ENCODE peak calls at places on chromosomes 3 and 15, in six cellular contexts. B, I, W, X, F and V are unnamed samples.

GRCh38 chr3:150783334-150783733 is 20.4 kb upstream of the SIAH2 start:
- DNase-seq in B (no peak), I (no peak), W (no peak), X (no peak), F (no peak), V (no peak)

GRCh38 chr3:110550511-110550910 is 521.1 kb upstream of the NECTIN3 start:
- DNase-seq in B (no peak), I (no peak), W (no peak), X (no peak), F (no peak), V (no peak)

GRCh38 chr15:60408438-60409105 is 10.8 kb upstream of the ANXA2 start:
- DNase-seq in B (peak), I (peak), W (peak), X (peak), F (no peak), V (no peak)

GRCh38 chr3:162544246-162544645 is 1047.6 kb downstream of the OTOL1 start:
- DNase-seq in B (no peak), I (no peak), W (no peak), X (no peak), F (no peak), V (no peak)

GRCh38 chr3:68458646-68459045 is 473.7 kb downstream of the TAFA4 start:
- DNase-seq in B (no peak), I (no peak), W (peak), X (no peak), F (no peak), V (no peak)

GRCh38 chr3:133843634-133844033 is 38.0 kb downstream of the SRPRB start:
- DNase-seq in B (no peak), I (peak), W (peak), X (peak), F (no peak), V (no peak)

GRCh38 chr3:17025594-17026139 is 140.9 kb downstream of the PLCL2 start:
- DNase-seq in B (no peak), I (no peak), W (no peak), X (no peak), F (no peak), V (no peak)

GRCh38 chr15:89673162-89673506 is 6.0 kb downstream of the PLIN1 start:
- DNase-seq in B (peak), I (peak), W (peak), X (no peak), F (no peak), V (no peak)

GRCh38 chr15:33735637-33736247 is 232.6 kb upstream of the CHRM5 start:
- DNase-seq in B (no peak), I (peak), W (peak), X (peak), F (no peak), V (no peak)

GRCh38 chr3:12875857-12876451 is 34.6 kb upstream of the RPL32 start:
- DNase-seq in B (peak), I (no peak), W (peak), X (peak), F (no peak), V (no peak)

GRCh38 chr3:119695480-119695879 is 7.3 kb upstream of the CFAP91 start:
- DNase-seq in B (no peak), I (peak), W (no peak), X (peak), F (no peak), V (no peak)

GRCh38 chr3:159872374-159873109 is 116.1 kb upstream of the IL12A start:
- DNase-seq in B (no peak), I (peak), W (peak), X (peak), F (no peak), V (no peak)

GRCh38 chr3:126167550-126167949 is 12.8 kb downstream of the ALDH1L1 start:
- DNase-seq in B (no peak), I (no peak), W (no peak), X (no peak), F (no peak), V (no peak)

GRCh38 chr15:48332642-48333034 is 1.4 kb downstream of the DUT start:
- DNase-seq in B (no peak), I (no peak), W (no peak), X (no peak), F (no peak), V (no peak)

GRCh38 chr15:89670985-89671560 is 8.1 kb downstream of the PLIN1 start:
- DNase-seq in B (no peak), I (no peak), W (no peak), X (no peak), F (no peak), V (peak)

GRCh38 chr15:89196994-89197393 is 24.4 kb downstream of the RLBP1 start:
- DNase-seq in B (no peak), I (no peak), W (no peak), X (no peak), F (no peak), V (peak)

GRCh38 chr3:194189243-194189791 is 53.4 kb downstream of the HES1 start:
- DNase-seq in B (no peak), I (no peak), W (peak), X (no peak), F (no peak), V (no peak)

GRCh38 chr3:147945968-147946519 is 536.9 kb downstream of the ZIC1 start:
- DNase-seq in B (no peak), I (peak), W (peak), X (peak), F (peak), V (no peak)

GRCh38 chr3:181017690-181018089 is 28.2 kb upstream of the DNAJC19 start:
- DNase-seq in B (no peak), I (no peak), W (no peak), X (no peak), F (no peak), V (no peak)

GRCh38 chr3:70539908-70540307 is 227.5 kb upstream of the MDFIC2 start:
- DNase-seq in B (no peak), I (peak), W (no peak), X (no peak), F (no peak), V (no peak)

GRCh38 chr3:170485696-170486095 is 67.0 kb downstream of the CLDN11 start:
- DNase-seq in B (no peak), I (no peak), W (no peak), X (no peak), F (peak), V (no peak)

GRCh38 chr3:13750731-13751130 is 129.1 kb downstream of the WNT7A start:
- DNase-seq in B (no peak), I (no peak), W (no peak), X (no peak), F (no peak), V (no peak)

GRCh38 chr15:47717036-47717611 is at the start of gene SEMA6D:
- DNase-seq in B (peak), I (peak), W (peak), X (peak), F (peak), V (peak)

GRCh38 chr3:4504340-4505261 is 11.5 kb downstream of the ITPR1 start:
- DNase-seq in B (no peak), I (no peak), W (peak), X (no peak), F (no peak), V (no peak)

GRCh38 chr3:128482175-128482856 is 10.7 kb downstream of the GATA2 start:
- DNase-seq in B (no peak), I (no peak), W (peak), X (no peak), F (no peak), V (no peak)

GRCh38 chr3:8567784-8568575 is 66.4 kb downstream of the LMCD1 start:
- DNase-seq in B (no peak), I (no peak), W (no peak), X (no peak), F (no peak), V (no peak)

GRCh38 chr3:197899833-197900478 is 50.0 kb upstream of the RPL35A start:
- DNase-seq in B (no peak), I (no peak), W (no peak), X (no peak), F (no peak), V (no peak)

GRCh38 chr3:120145498-120146285 is 51.4 kb upstream of the GSK3B start:
- DNase-seq in B (no peak), I (peak), W (peak), X (peak), F (no peak), V (no peak)

GRCh38 chr3:173932624-173933023 is 535.1 kb downstream of the NLGN1 start:
- DNase-seq in B (no peak), I (peak), W (peak), X (no peak), F (no peak), V (no peak)

GRCh38 chr3:185807455-185808068 is 17.3 kb downstream of the IGF2BP2 start:
- DNase-seq in B (no peak), I (peak), W (peak), X (no peak), F (no peak), V (no peak)

GRCh38 chr3:52787672-52788625 is 6.6 kb upstream of the ITIH3 start:
- DNase-seq in B (no peak), I (no peak), W (no peak), X (peak), F (no peak), V (peak)

GRCh38 chr15:36370735-36371115 is 208.7 kb upstream of the CDIN1 start:
- DNase-seq in B (no peak), I (peak), W (peak), X (peak), F (no peak), V (no peak)

GRCh38 chr3:183430325-183430957 is 2.0 kb upstream of the MCF2L2 start:
- DNase-seq in B (no peak), I (no peak), W (no peak), X (no peak), F (no peak), V (no peak)

GRCh38 chr15:80880086-80880485 is 100.9 kb downstream of the CEMIP start:
- DNase-seq in B (no peak), I (no peak), W (no peak), X (no peak), F (no peak), V (no peak)

GRCh38 chr15:39947401-39948197 is 13.7 kb downstream of the EIF2AK4 start:
- DNase-seq in B (no peak), I (no peak), W (peak), X (no peak), F (no peak), V (no peak)

GRCh38 chr3:135008326-135008725 is 213.3 kb downstream of the EPHB1 start:
- DNase-seq in B (no peak), I (no peak), W (no peak), X (no peak), F (no peak), V (no peak)

GRCh38 chr3:98812851-98813374 is 49.8 kb downstream of the ST3GAL6 start:
- DNase-seq in B (peak), I (no peak), W (peak), X (peak), F (peak), V (no peak)

GRCh38 chr3:10777627-10778026 is 38.4 kb upstream of the SLC6A11 start:
- DNase-seq in B (no peak), I (no peak), W (no peak), X (no peak), F (no peak), V (no peak)

GRCh38 chr15:28260722-28261121 is 61.3 kb downstream of the HERC2 start:
- DNase-seq in B (no peak), I (no peak), W (no peak), X (no peak), F (no peak), V (no peak)